ENCODE peak calls at places on chromosomes 16 and 17, in ten cellular contexts. Y is left lung; H is activated T-cell treated with anti-CD3 and anti-CD28 coated beads, Interleukin-2, amount 50 U/mL, for 4 hours; T is SK-N-SH treated with all-trans-retinoic acid at 6 μM for 48 hours; B is activated T-helper 17 cell treated with anti-CD3 and anti-CD28 coated beads, Interleukin-2, amount 50 U/mL, for 72 hours; P is activated CD8-positive, alpha-beta memory T cell treated with anti-CD3 and anti-CD28 coated beads, Interleukin-2, amount 10 ng/mL, durations not matched to agents 7 days and 5 days; E is natural killer cell; C is stimulated activated naive CD8-positive, alpha-beta T cell treated with anti-CD3 and anti-CD28 coated beads, Interleukin-15, amount 100 ng/mL, for 72 hours; L is lower lobe of right lung; Z is activated naive CD8-positive, alpha-beta T cell treated with anti-CD3 and anti-CD28 coated beads, Interleukin-2, amount 50 U/mL, for 24 hours. Q is an unnamed sample.

GRCh38 chr17:34306466-34306865 is 12.8 kb upstream of the CCL8 start:
- ATAC-seq in Y (peak; percentile 88), B (no peak), P (no peak), H (no peak), Z (no peak), C (no peak), T (peak; percentile 98), E (no peak), L (peak; percentile 80), Q (no peak)

GRCh38 chr16:72654535-72654934 is 393.4 kb downstream of the ZFHX3 start:
- ATAC-seq in Y (no peak), P (no peak), E (no peak), L (no peak), B (no peak), H (no peak), T (no peak), Z (no peak), C (no peak), Q (no peak)

GRCh38 chr16:85641776-85642176 is 28.7 kb downstream of the GSE1 start:
- ATAC-seq in C (no peak), B (no peak), E (no peak), L (peak; percentile 40), Y (peak; percentile 12), T (no peak), P (no peak), H (no peak), Z (no peak), Q (no peak)

GRCh38 chr17:47165137-47165536 is 24.0 kb downstream of the CDC27 start:
- ATAC-seq in E (no peak), C (no peak), Z (no peak), Y (no peak), T (no peak), B (no peak), P (no peak), H (no peak), L (no peak), Q (no peak)

GRCh38 chr17:11624968-11625367 is 26.7 kb downstream of the DNAH9 start:
- ATAC-seq in E (no peak), Z (no peak), T (no peak), Y (no peak), B (no peak), L (no peak), P (no peak), C (no peak), H (no peak), Q (no peak)

GRCh38 chr17:58232707-58233156 is 5.7 kb upstream of the LPO start:
- ATAC-seq in T (peak; percentile 52), E (peak; percentile 46), B (peak; percentile 96), C (peak; percentile 58), H (peak; percentile 75), L (peak; percentile 89), Y (peak; percentile 87), Z (peak; percentile 87), P (peak; percentile 30), Q (peak; percentile 95)

GRCh38 chr17:61239953-61240352 is 159.7 kb upstream of the TBX2 start:
- ATAC-seq in C (peak; percentile 65), P (no peak), T (no peak), E (no peak), H (no peak), B (peak; percentile 32), Z (no peak), L (no peak), Y (no peak), Q (no peak)

GRCh38 chr16:2009302-2009711 is 314 bp downstream of the ZNF598 start:
- ATAC-seq in E (peak; percentile 27), H (peak; percentile 36), Z (peak; percentile 12), B (peak; percentile 37), Y (peak; percentile 1), P (peak; percentile 26), T (peak; percentile 2), L (peak; percentile 14), C (peak; percentile 47), Q (peak; percentile 54)

GRCh38 chr17:19590912-19591551 is 57.4 kb downstream of the SLC47A1 start:
- ATAC-seq in E (no peak), Z (no peak), C (no peak), B (no peak), H (no peak), P (no peak), T (no peak), L (no peak), Y (no peak), Q (no peak)

GRCh38 chr17:55314061-55314783 is 49.5 kb downstream of the HLF start:
- ATAC-seq in P (peak; percentile 28), Y (no peak), E (no peak), C (peak; percentile 10), T (no peak), Z (no peak), H (peak; percentile 41), L (no peak), B (peak; percentile 54), Q (no peak)

GRCh38 chr17:76219670-76220383 is 20.5 kb downstream of the RNF157 start:
- ATAC-seq in T (no peak), B (peak; percentile 60), E (no peak), P (no peak), L (no peak), Y (no peak), H (no peak), C (peak; percentile 64), Z (no peak), Q (no peak)

GRCh38 chr17:56350592-56350991 is 197.3 kb downstream of the ANKFN1 start:
- ATAC-seq in T (no peak), B (no peak), E (no peak), Y (no peak), Z (no peak), L (no peak), P (no peak), C (no peak), H (no peak), Q (no peak)

GRCh38 chr17:12318614-12319266 is 298.1 kb downstream of the MAP2K4 start:
- ATAC-seq in C (no peak), E (no peak), H (no peak), Z (no peak), B (no peak), T (no peak), Y (no peak), P (no peak), L (no peak), Q (no peak)

GRCh38 chr17:27973258-27974044 is 69.0 kb upstream of the NLK start:
- ATAC-seq in L (no peak), E (no peak), Y (no peak), C (no peak), B (no peak), H (no peak), P (no peak), Z (no peak), T (no peak), Q (no peak)

GRCh38 chr17:78789663-78790181 is 7.6 kb upstream of the CYTH1 start:
- ATAC-seq in Z (no peak), Y (peak; percentile 75), L (peak; percentile 64), E (peak; percentile 50), P (no peak), T (peak; percentile 86), C (peak; percentile 31), B (no peak), H (peak; percentile 15), Q (no peak)

GRCh38 chr16:64925166-64925565 is 196.7 kb downstream of the CDH11 start:
- ATAC-seq in T (no peak), B (no peak), L (no peak), Y (no peak), E (no peak), H (no peak), C (no peak), Z (no peak), P (no peak), Q (no peak)

GRCh38 chr17:17098426-17099035 is 56.3 kb downstream of the MPRIP start:
- ATAC-seq in H (no peak), B (no peak), C (no peak), E (no peak), Z (no peak), L (no peak), T (no peak), Y (peak; percentile 29), P (no peak), Q (no peak)

GRCh38 chr16:52561910-52562741 is 15.2 kb upstream of the TOX3 start:
- ATAC-seq in E (no peak), B (no peak), P (no peak), Y (peak; percentile 74), C (no peak), T (no peak), L (peak; percentile 69), H (no peak), Z (no peak), Q (no peak)

GRCh38 chr16:68200120-68200783 is 35.7 kb downstream of the ESRP2 start:
- ATAC-seq in P (no peak), H (peak; percentile 81), C (peak; percentile 92), T (peak; percentile 61), Y (peak; percentile 59), B (peak; percentile 93), L (peak; percentile 42), Z (peak; percentile 92), E (peak; percentile 80), Q (no peak)

GRCh38 chr17:40727447-40728231 is 24.1 kb upstream of the KRT24 start:
- ATAC-seq in T (no peak), L (peak; percentile 69), Y (peak; percentile 70), B (no peak), H (no peak), C (no peak), Z (no peak), E (no peak), P (no peak), Q (peak; percentile 82)

GRCh38 chr17:57889892-57890856 is 40.3 kb upstream of the MRPS23 start:
- ATAC-seq in C (no peak), L (peak; percentile 67), Z (no peak), E (no peak), T (peak; percentile 81), P (no peak), Y (peak; percentile 59), H (no peak), B (no peak), Q (no peak)

GRCh38 chr16:65409505-65409904 is 287.6 kb upstream of the CDH11 start:
- ATAC-seq in L (peak; percentile 61), E (no peak), T (no peak), C (no peak), H (no peak), B (no peak), Y (peak; percentile 72), Z (no peak), P (no peak), Q (no peak)

GRCh38 chr16:25748099-25748654 is 56.4 kb downstream of the HS3ST4 start:
- ATAC-seq in C (no peak), P (no peak), H (no peak), Y (no peak), T (no peak), L (no peak), Z (no peak), E (no peak), B (no peak), Q (no peak)

GRCh38 chr16:68492501-68493411 is 44.4 kb upstream of the SMPD3 start:
- ATAC-seq in C (no peak), T (no peak), Y (no peak), E (no peak), Z (no peak), B (no peak), P (no peak), H (no peak), L (peak; percentile 12), Q (no peak)

GRCh38 chr16:57268804-57269800 is 15.4 kb downstream of the PLLP start:
- ATAC-seq in Y (peak; percentile 45), H (peak; percentile 20), P (no peak), Z (peak; percentile 41), E (no peak), L (peak; percentile 62), T (no peak), B (no peak), C (no peak), Q (no peak)

GRCh38 chr17:75740631-75741077 is 19.4 kb downstream of the ITGB4 start:
- ATAC-seq in P (no peak), T (no peak), B (no peak), C (no peak), Z (no peak), Y (no peak), L (no peak), H (no peak), E (no peak), Q (no peak)

GRCh38 chr17:33968350-33969044 is 286.6 kb upstream of the CCL2 start:
- ATAC-seq in L (no peak), Z (peak; percentile 71), E (peak; percentile 81), C (peak; percentile 79), P (peak; percentile 83), H (peak; percentile 33), T (no peak), Y (no peak), B (peak; percentile 83), Q (peak; percentile 73)

GRCh38 chr17:21843318-21843865 is 151.1 kb downstream of the KCNJ18 start:
- ATAC-seq in E (no peak), P (no peak), C (no peak), Y (no peak), T (no peak), L (no peak), H (no peak), B (no peak), Z (no peak), Q (no peak)